ENCODE peak calls at places on chromosomes 4 and X, in four cellular contexts. E is IMR-90, Z is K562, T is GM12878. Q is an unnamed sample.

GRCh38 chr4:154643493-154643892 is 31.0 kb upstream of the FGG start:
- DNase-seq in E (no peak), Z (no peak), T (no peak), Q (no peak)

GRCh38 chr4:147860960-147861359 is 129.1 kb downstream of the ARHGAP10 start:
- DNase-seq in E (no peak), Z (no peak), T (no peak), Q (no peak)

GRCh38 chr4:90889171-90889570 is 762.0 kb downstream of the CCSER1 start:
- DNase-seq in E (no peak), Z (no peak), T (no peak), Q (peak)

GRCh38 chr4:109985993-109986640 is 73.4 kb downstream of the EGF start:
- DNase-seq in E (no peak), Z (no peak), T (no peak), Q (no peak)

GRCh38 chrX:69387559-69388487 is 116.3 kb upstream of the NALF2 start:
- DNase-seq in E (peak), Z (peak), T (no peak), Q (peak)

GRCh38 chrX:112901821-112902732 is 61.4 kb upstream of the AMOT start:
- DNase-seq in E (no peak), Z (no peak), T (no peak), Q (no peak)

GRCh38 chr4:166594326-166594946 is 639.9 kb downstream of the SPOCK3 start:
- DNase-seq in E (no peak), Z (no peak), T (peak), Q (no peak)

GRCh38 chr4:173264245-173264959 is 69.8 kb downstream of the HMGB2 start:
- DNase-seq in E (peak), Z (peak), T (no peak), Q (peak)

GRCh38 chr4:37873383-37873782 is 17.5 kb upstream of the TBC1D1 start:
- DNase-seq in E (peak), Z (no peak), T (no peak), Q (no peak)

GRCh38 chr4:82247171-82247570 is 126.6 kb downstream of the HNRNPD start:
- DNase-seq in E (no peak), Z (no peak), T (no peak), Q (no peak)

GRCh38 chr4:604131-604530 is 21.2 kb upstream of the PDE6B start:
- DNase-seq in E (no peak), Z (no peak), T (no peak), Q (no peak)

GRCh38 chrX:114841051-114841450 is 176.4 kb downstream of the IL13RA2 start:
- DNase-seq in E (peak), Z (no peak), T (no peak), Q (no peak)

GRCh38 chr4:85445058-85445639 is 29.8 kb upstream of the ARHGAP24 start:
- DNase-seq in E (no peak), Z (no peak), T (no peak), Q (no peak)

GRCh38 chr4:26021417-26022345 is 107.7 kb downstream of the SMIM20 start:
- DNase-seq in E (no peak), Z (no peak), T (no peak), Q (no peak)

GRCh38 chr4:159508917-159509500 is 406.1 kb downstream of the RAPGEF2 start:
- DNase-seq in E (no peak), Z (no peak), T (no peak), Q (no peak)

GRCh38 chr4:8152090-8152864 is 6.3 kb downstream of the ABLIM2 start:
- DNase-seq in E (no peak), Z (no peak), T (no peak), Q (no peak)

GRCh38 chrX:24676403-24677024 is 17.2 kb upstream of the POLA1 start:
- DNase-seq in E (no peak), Z (no peak), T (no peak), Q (peak)

GRCh38 chrX:71617742-71618141 is 569 bp downstream of the CXCR3 start:
- DNase-seq in E (no peak), Z (no peak), T (no peak), Q (no peak)

GRCh38 chr4:76377481-76377901 is 43.5 kb downstream of the CCDC158 start:
- DNase-seq in E (no peak), Z (no peak), T (no peak), Q (no peak)

GRCh38 chr4:67151376-67152343 is 393.6 kb downstream of the CENPC start:
- DNase-seq in E (no peak), Z (peak), T (no peak), Q (no peak)

GRCh38 chrX:15956684-15957083 is 102.1 kb upstream of the AP1S2 start:
- DNase-seq in E (no peak), Z (no peak), T (no peak), Q (no peak)

DNA sequence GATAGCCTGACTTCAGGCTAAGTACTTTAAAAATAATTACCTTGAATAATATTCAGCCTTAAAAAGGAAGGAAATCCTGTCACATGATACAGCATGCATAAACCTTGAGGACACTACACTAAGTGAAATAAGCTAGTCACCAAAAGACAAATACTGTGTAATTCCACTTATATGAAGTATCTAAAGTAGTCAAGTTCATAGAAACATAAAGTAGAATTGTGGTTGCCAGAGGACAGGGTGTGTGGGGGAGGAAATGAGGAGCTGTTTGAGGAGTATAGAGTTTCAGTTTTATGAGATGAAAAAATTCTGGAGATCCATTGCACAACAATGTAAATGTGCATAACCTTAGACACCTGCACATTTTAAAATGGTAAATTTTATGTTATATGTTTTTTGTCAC is 5.6 kb upstream of the STPG2 start:
- DNase-seq in E (no peak), Z (no peak), T (no peak), Q (no peak)
- TF ChIP-seq FOS in E (no peak), Z (no peak), T (no peak), Q (no peak)

GRCh38 chr4:89054627-89055026 is 2.4 kb downstream of the FAM13A start:
- DNase-seq in E (no peak), Z (no peak), T (no peak), Q (no peak)
- H3K4me2 ChIP-seq in E (peak), Z (peak), T (no peak), Q (peak)

DNA sequence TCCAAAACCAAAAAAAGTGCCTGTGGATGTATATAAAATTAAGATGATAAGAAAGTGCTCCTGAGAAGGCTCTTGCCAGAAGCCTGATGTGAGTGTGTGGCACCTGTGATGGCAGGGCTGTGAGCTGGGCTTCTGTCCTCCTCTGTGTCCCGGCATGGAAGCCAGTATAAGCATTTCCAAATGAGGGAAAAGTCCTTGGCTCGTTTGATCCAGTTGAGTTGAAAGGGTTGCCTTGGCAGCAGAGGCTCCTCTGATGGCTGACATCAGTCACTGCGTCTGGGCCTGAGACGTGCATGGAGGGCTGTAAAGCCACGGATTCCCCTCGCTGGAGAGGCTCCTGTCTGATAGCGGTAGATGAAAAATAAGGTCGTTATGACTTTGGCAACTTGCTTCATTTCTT is 63.3 kb downstream of the NELFA start:
- DNase-seq in E (no peak), Z (no peak), T (no peak), Q (no peak)
- TF ChIP-seq FOS in E (no peak), Z (no peak), T (no peak), Q (no peak)

GRCh38 chrX:129553619-129554288 is 13.7 kb downstream of the OCRL start:
- DNase-seq in E (no peak), Z (no peak), T (peak), Q (no peak)
- H3K4me2 ChIP-seq in E (no peak), Z (no peak), T (peak), Q (no peak)

DNA sequence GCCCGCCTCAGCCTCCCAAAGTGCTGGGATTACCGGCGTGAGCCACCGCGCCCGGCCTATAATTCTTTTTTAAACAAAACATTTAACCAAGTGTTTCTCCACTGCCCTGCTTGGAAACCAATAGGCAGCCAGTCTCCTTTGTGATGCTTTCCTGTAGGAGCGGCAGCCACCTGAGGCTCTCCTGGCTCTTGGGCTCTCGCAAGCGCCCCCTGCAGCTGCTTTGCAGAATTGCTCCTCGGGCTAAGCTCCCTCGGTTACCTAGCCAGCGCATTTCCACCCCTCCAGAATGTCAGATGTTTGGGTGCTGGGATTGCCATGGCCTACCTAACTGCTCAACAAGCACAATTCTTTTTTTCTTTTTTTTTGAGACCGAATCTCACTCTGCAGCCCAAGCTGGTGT is 7.7 kb downstream of the S100P start:
- DNase-seq in E (no peak), Z (peak), T (no peak), Q (no peak)
- TF ChIP-seq FOS in E (no peak), Z (no peak), T (no peak), Q (no peak)

GRCh38 chrX:44344194-44344593 is 722 bp upstream of the EFHC2 start:
- DNase-seq in E (no peak), Z (peak), T (no peak), Q (no peak)

GRCh38 chrX:44342866-44343265 is 606 bp downstream of the EFHC2 start:
- DNase-seq in E (no peak), Z (no peak), T (no peak), Q (no peak)

GRCh38 chrX:44343412-44343942 is at the start of gene EFHC2:
- DNase-seq in E (no peak), Z (peak), T (no peak), Q (peak)

DNA sequence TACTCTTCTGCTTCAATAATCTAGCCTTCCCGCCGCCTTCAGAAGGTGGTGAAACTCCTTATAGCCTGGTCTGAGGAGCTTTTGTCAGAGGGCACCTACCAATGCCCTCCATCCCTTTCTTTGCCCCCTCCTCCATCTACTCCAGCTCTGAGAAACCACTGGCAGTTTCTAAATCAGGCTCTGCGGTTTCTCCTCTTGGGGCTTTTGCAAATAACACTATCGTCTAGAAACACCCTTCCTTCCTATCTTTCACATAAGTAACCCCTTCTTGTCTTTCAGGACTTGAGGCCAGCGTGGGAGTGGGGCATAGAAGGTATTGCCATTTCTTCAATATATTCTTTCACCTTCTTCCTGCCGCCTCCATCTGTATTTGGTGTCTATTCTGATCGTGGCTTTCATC is 1.2 kb upstream of the EFHC2 start:
- DNase-seq in E (no peak), Z (peak), T (no peak), Q (no peak)
- H3K4me2 ChIP-seq in E (no peak), Z (peak), T (peak), Q (no peak)

GRCh38 chrX:154748712-154749339 is 2.1 kb downstream of the GAB3 start:
- DNase-seq in E (peak), Z (peak), T (no peak), Q (peak)

GRCh38 chrX:154751121-154751668 is 318 bp upstream of the GAB3 start:
- DNase-seq in E (no peak), Z (peak), T (no peak), Q (no peak)

GRCh38 chrX:154749856-154750255 is 1.0 kb downstream of the GAB3 start:
- DNase-seq in E (no peak), Z (no peak), T (no peak), Q (no peak)

GRCh38 chrX:154751669-154752271 is 893 bp upstream of the GAB3 start:
- DNase-seq in E (no peak), Z (peak), T (no peak), Q (peak)

DNA sequence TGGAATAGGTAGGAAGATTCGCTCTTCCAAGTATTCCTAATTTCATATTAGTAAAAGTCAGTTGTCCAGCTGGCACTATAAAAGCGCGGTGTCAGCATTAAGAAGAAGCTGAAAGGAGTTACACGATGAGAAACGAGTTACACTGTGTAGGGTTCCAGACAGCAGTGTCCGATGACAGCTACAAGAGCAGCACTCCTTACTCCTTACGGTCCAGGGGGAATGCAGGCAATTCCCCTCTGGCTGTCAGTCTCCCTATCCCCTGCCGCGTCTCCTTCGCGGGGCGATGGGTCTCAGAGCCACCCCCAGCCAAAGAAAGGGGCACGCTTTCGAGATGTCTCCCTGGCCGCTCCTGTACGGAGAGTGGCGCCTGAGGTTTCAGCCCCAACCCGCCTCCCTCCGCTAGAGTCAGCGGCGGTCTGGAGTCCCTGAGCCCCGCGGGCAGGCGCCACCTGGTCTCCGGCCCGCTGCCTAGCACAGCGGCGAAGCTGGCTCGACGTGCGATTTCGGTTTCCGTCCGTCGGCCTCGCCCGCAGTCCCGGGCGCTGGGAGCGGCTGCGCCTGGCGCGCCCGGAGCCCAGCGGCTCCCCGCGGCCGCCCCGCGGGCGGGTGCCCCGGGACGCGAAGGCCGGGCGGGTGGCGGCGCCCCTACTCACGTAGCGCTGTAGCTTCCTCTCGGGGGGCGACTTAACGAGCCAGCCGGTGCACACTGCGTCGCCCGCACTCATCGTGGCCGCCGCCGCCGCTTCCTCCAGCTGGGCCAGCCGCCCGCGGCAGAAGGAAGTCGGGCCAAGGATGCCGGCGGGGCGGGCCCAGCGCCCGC is at the start of gene GAB3:
- DNase-seq in E (peak), Z (no peak), T (no peak), Q (peak)
- TF ChIP-seq FOS in E (no peak), Z (no peak), T (no peak), Q (no peak)

DNA sequence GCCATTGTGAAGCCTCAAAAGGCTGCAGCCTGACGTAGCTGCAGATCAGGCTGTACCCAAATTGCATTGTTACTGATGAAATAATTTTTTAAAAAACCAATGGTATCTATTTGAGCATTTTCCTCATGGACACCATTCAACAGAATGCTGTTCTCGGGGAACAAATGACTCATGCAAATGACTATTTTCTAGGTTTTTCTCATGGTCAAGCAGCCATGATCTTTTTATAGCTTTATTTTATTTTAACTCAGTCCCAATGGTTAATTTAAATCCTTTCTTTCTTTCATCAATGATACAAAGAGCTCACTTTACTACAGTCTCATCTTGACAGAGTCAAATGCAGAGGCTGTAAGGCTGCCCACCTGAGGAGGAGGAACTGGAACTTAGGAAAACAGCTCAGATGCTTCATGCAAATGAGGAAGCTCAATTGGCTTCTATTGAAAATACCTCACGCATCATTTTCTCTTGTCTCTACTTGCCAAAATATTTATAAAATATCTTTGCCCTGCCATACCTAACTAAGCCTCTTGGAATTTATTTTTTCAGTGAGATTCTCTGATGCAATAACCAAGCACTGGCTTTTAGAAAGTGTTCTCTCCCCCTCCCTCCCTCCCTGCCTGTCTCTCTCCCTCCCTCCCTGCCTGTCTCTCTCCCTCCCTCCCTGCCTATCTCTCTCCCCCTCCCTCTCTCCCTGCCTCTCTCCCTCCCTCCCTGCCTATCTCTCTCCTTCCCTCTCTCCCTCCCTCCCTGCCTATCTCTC is 81.0 kb downstream of the SORBS2 start:
- DNase-seq in E (no peak), Z (no peak), T (no peak), Q (no peak)
- H3K4me2 ChIP-seq in E (no peak), Z (no peak), T (peak), Q (no peak)

DNA sequence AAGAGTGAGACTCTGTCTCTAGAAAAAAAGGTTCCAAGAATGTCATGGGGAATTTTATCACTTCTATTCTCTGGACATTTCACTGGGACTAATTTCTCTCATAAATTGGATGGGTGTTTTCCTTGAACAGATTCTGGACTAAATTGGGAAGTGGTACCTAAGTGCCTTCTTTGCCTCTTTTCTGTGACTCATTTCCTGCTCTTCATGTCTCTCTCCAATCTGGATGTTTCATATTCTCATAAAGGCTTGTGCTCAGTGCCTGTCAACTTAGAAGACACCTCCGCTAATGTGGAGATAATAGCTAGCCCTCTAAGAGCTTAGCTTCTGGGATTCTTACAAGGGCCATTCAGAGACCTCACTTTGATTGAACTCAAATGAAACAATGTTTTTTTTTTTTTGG is 38.0 kb upstream of the IGFBP7 start:
- DNase-seq in E (no peak), Z (no peak), T (no peak), Q (no peak)
- TF ChIP-seq FOS in E (no peak), Z (no peak), T (no peak), Q (no peak)